ENCODE peak calls at places on chromosomes 3 and 15, in four cellular contexts. T, D, C and Z are unnamed samples. For H3K27me3, the result is how much of the 10 kb centered on the place peaks cover.

GRCh38 chr3:137324114-137324513 is 366.3 kb downstream of the IL20RB start:
- DNase-seq in T (no peak), D (no peak), C (no peak), Z (no peak)

GRCh38 chr3:179244874-179245273 is 6.0 kb downstream of the KCNMB3 start:
- DNase-seq in D (no peak), C (no peak), T (peak), Z (no peak)

GRCh38 chr15:38702178-38702912 is 137.7 kb upstream of the RASGRP1 start:
- DNase-seq in T (peak), D (no peak), C (no peak), Z (no peak)

GRCh38 chr3:150114873-150115570 is 144.3 kb upstream of the PFN2 start:
- DNase-seq in D (peak), T (peak), C (no peak), Z (no peak)

GRCh38 chr15:85642054-85642692 is 152.6 kb downstream of the KLHL25 start:
- DNase-seq in C (no peak), T (no peak), D (no peak), Z (no peak)

GRCh38 chr15:68432665-68433064 is 702 bp upstream of the ITGA11 start:
- DNase-seq in C (no peak), D (no peak), T (no peak), Z (peak)

GRCh38 chr15:39602143-39602542 is 21.3 kb downstream of the THBS1 start:
- DNase-seq in C (no peak), T (peak), D (no peak), Z (no peak)

GRCh38 chr3:42036483-42036823 is 54.7 kb upstream of the TRAK1 start:
- DNase-seq in D (peak), T (peak), C (no peak), Z (peak)

GRCh38 chr3:66629431-66630368 is 128.9 kb upstream of the LRIG1 start:
- DNase-seq in D (no peak), T (no peak), C (no peak), Z (no peak)

GRCh38 chr3:12658593-12659058 is 5.3 kb downstream of the RAF1 start:
- DNase-seq in C (no peak), D (peak), T (peak), Z (no peak)
- H3K4me3 ChIP-seq in C (peak), D (no peak), T (no peak), Z (no peak)

GRCh38 chr3:172127929-172128580 is 88.7 kb downstream of the FNDC3B start:
- DNase-seq in T (no peak), C (no peak), D (no peak), Z (no peak)
- H3K27ac ChIP-seq in T (peak), C (peak), D (no peak), Z (peak)

GRCh38 chr3:192410684-192410960 is 316.7 kb downstream of the FGF12 start:
- DNase-seq in C (no peak), D (no peak), T (no peak), Z (no peak)
- H3K27me3 ChIP-seq in C (under half), D (under half), T (half or more), Z (under half)

GRCh38 chr15:48016865-48017264 is 103.9 kb upstream of the SLC24A5 start:
- DNase-seq in D (no peak), T (no peak), C (no peak), Z (no peak)

GRCh38 chr15:48010321-48010720 is 110.5 kb upstream of the SLC24A5 start:
- DNase-seq in D (no peak), T (no peak), C (no peak), Z (no peak)

GRCh38 chr15:48017747-48018146 is 103.0 kb upstream of the SLC24A5 start:
- DNase-seq in T (no peak), D (no peak), C (no peak), Z (no peak)

DNA sequence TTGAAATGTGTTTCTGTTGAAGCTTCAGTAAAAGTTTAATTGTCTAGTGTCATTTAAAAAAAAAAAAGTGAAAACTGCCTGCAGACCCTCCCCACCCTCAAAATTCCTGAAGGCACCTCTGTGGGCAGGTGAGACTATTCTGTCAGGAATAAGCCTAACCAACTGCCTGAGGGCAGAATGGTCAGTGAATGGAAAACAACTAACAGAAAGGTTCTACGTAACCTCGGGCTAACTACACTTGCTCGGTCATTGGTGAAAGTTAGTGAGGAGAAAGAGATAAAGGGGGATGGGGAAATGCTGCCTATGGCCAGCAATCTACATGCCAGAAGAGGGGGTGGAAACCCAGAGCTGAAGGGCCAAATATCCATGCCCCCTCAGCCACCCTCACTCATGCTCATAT is 108.6 kb upstream of the SLC24A5 start:
- DNase-seq in C (no peak), T (no peak), D (no peak), Z (no peak)
- H3K4me3 ChIP-seq in C (no peak), T (no peak), D (no peak), Z (no peak)

DNA sequence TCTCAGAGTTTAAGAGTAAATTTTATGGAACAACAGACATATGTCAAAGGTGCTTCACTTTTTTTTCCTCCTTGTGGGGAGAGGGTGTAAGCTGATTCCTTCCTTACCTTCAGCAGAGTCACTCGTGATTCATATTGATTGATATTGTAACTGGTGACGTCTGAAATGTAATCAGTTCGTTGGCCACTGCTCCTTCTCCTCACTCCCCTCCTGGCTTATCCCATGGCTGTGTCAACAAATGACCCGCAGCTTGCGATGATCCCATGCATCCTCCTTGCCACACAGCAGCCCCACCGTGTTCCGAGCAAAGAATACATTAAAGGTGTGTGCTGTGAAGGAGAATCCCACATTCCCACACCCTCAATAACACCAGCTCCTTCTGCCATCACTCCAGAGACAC is 7.3 kb downstream of the MGLL start:
- DNase-seq in C (no peak), T (peak), D (no peak), Z (no peak)
- H3K27ac ChIP-seq in C (peak), T (peak), D (no peak), Z (no peak)

GRCh38 chr3:186757686-186758220 is 25.6 kb upstream of the EIF4A2 start:
- DNase-seq in T (no peak), C (no peak), D (no peak), Z (no peak)

GRCh38 chr3:186759231-186759930 is 24.0 kb upstream of the EIF4A2 start:
- DNase-seq in C (no peak), D (no peak), T (no peak), Z (no peak)

GRCh38 chr3:186754006-186754405 is 29.4 kb upstream of the EIF4A2 start:
- DNase-seq in C (no peak), T (no peak), D (no peak), Z (no peak)

GRCh38 chr3:186760141-186760813 is 23.1 kb upstream of the EIF4A2 start:
- DNase-seq in T (peak), D (no peak), C (no peak), Z (no peak)

GRCh38 chr3:186757214-186757613 is 26.2 kb upstream of the EIF4A2 start:
- DNase-seq in C (no peak), D (no peak), T (no peak), Z (no peak)
- H3K27me3 ChIP-seq in C (under half), D (under half), T (under half), Z (under half)

GRCh38 chr15:35271371-35272043 is 186.4 kb upstream of the NANOGP8 start:
- DNase-seq in D (no peak), C (no peak), T (peak), Z (no peak)
- H3K4me3 ChIP-seq in D (no peak), C (no peak), T (no peak), Z (no peak)

DNA sequence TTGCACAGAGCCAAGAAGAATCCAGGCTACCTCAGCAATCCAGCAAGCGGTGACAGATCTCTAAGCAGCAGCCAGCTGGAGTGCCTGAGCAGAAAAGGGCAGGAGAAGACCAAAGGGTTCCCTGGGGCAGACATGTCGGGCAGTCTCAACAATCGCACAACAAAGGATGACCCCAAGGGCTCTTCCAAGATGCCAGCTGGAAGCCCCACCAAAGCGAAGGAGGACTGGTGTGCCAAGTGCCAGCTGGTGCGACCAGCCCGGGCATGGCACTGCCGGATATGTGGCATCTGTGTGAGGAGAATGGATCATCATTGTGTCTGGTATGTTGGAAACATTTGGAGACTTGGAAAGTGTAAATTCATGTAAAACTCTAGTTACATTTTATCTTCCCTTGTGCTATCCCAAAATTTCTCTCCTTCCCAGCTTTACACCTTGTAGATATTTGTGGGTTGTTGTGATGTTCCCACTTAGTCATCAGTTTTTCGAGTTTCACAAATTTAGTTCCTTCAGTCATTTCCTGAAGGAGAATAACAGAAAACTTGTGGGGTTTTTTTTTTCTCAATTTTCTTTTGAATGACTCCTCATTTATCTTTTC is 6.4 kb downstream of the ZDHHC23 start:
- DNase-seq in T (no peak), C (no peak), D (no peak), Z (no peak)
- H3K27ac ChIP-seq in T (no peak), C (no peak), D (no peak), Z (no peak)